ENCODE peak calls at places on chromosome 16, in five cellular contexts. B is body of pancreas, O is breast epithelium, Z is right lobe of liver, M is K562. H is an unnamed sample.

GRCh38 chr16:61611847-61612491 is 424.3 kb downstream of the CDH8 start:
- DNase-seq in B (no peak), O (no peak), Z (no peak), M (no peak), H (no peak)

GRCh38 chr16:80512460-80512859 is 28.3 kb upstream of the DYNLRB2 start:
- DNase-seq in B (no peak), O (no peak), Z (no peak), M (no peak), H (no peak)

GRCh38 chr16:14132696-14133048 is 61.6 kb downstream of the MRTFB start:
- DNase-seq in B (no peak), O (no peak), Z (no peak), M (no peak), H (no peak)

GRCh38 chr16:70253291-70254094 is 1.8 kb upstream of the EXOSC6 start:
- DNase-seq in B (peak), O (no peak), Z (no peak), M (peak), H (no peak)

GRCh38 chr16:66635406-66635805 is 30.9 kb downstream of the CMTM3 start:
- DNase-seq in B (no peak), O (no peak), Z (no peak), M (no peak), H (no peak)

GRCh38 chr16:35102780-35103403 is 1643.5 kb downstream of the TP53TG3F start:
- DNase-seq in B (no peak), O (no peak), Z (no peak), M (peak), H (no peak)

GRCh38 chr16:23453338-23454052 is 506 bp upstream of the COG7 start:
- DNase-seq in B (no peak), O (no peak), Z (no peak), M (no peak), H (no peak)

GRCh38 chr16:24013733-24014645 is 178.2 kb downstream of the PRKCB start:
- DNase-seq in B (no peak), O (no peak), Z (no peak), M (no peak), H (peak)

GRCh38 chr16:35431829-35432663 is 1972.6 kb downstream of the TP53TG3F start:
- DNase-seq in B (peak), O (no peak), Z (no peak), M (peak), H (no peak)

GRCh38 chr16:9077001-9077809 is 14.2 kb upstream of the HAPSTR1 start:
- DNase-seq in B (no peak), O (no peak), Z (no peak), M (no peak), H (no peak)

GRCh38 chr16:75256871-75257343 is 5.5 kb upstream of the BCAR1 start:
- DNase-seq in B (no peak), O (no peak), Z (no peak), M (no peak), H (no peak)

GRCh38 chr16:53100131-53100748 is 45.4 kb downstream of the CHD9 start:
- DNase-seq in B (no peak), O (no peak), Z (no peak), M (no peak), H (no peak)

GRCh38 chr16:81035975-81036750 is 521 bp downstream of the ATMIN start:
- DNase-seq in B (peak), O (no peak), Z (peak), M (peak), H (peak)

DNA sequence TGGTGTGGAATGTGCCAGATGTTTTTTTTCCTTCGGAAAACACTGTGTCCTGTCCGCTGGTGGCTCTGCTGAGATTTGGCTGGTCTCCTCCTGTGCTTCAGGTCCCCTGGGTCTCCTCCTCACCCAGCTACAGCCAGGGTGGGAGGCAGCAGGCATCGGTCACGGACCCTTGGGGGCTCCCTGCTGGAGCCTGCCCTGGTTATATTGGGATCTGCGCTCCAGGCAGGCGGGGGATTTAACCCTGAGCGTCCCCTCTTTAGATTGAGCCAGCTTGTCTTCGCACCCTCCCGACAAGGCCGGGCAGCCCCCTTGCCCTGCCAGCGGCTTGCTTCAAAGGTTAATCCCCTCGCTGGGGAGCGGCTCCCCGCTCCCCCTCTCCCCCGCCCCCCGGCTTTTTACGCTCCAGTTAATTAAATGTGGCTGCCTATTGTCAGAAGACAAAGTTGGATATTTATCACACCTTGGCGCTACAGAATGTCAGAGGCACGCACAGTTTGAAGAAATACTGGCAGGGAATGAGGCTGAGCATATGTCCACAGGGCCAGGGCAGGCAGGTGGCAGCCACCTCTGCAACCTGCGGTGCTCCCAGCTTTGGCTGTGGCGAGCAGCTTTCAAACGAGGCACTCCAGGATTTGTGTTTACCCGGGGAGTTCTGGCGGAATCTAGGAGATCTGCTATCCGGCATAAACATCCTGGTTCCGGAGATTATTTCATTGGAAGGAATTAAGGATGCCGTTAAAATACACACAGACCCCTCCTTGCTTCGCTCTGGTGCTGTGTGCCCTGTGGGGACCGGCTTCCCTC is 38.2 kb upstream of the GSE1 start:
- DNase-seq in B (peak), O (no peak), Z (no peak), M (no peak), H (no peak)
- TF ChIP-seq POLR2A in B (no peak), O (no peak), Z (no peak), M (no peak), H (no peak)

DNA sequence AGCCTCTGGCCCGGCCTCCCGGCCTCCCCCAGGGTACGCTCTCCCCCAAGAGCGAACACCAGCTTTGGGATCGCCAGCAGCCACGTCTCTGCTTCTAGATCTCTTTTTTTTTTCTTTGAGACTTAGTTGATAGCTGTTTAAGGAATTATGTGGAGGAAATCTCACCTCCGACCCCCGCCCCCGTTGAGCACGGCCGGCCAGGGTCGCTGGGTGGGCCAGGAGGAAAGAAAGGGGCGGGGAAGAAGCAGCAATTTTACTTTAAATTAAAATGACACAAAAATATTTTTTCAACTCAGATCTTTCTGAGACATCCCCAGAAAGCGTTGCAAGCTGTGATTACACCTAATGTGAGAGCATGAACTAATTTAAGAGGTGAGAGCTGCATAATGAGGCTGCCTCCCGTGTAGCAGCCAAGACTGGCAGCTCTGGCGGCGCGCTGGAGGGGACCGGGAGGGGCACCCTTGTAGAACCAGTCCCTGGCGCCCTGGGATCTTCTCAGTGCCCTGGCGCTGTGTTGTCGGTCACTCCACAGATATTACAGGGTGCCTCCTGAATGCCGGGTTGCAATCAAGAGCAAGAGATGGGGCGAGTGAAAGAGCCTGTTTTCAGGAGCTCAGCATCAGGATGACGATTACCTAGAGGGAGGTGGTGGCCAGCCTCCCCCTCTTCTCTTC is 1.9 kb upstream of the CBLN1 start:
- DNase-seq in B (no peak), O (no peak), Z (no peak), M (no peak), H (no peak)
- H3K4me3 ChIP-seq in B (no peak), O (no peak), Z (peak), M (no peak), H (no peak)

GRCh38 chr16:1408171-1408837 is 6.2 kb downstream of the UNKL start:
- DNase-seq in B (peak), O (peak), Z (peak), M (peak), H (peak)
- TF ChIP-seq POLR2A in B (no peak), O (no peak), Z (no peak), M (no peak), H (no peak)

GRCh38 chr16:56669005-56669839 is at the start of gene MT1H:
- DNase-seq in B (peak), O (no peak), Z (peak), M (no peak), H (no peak)

GRCh38 chr16:56670640-56670934 is 973 bp downstream of the MT1H start:
- DNase-seq in B (no peak), O (no peak), Z (no peak), M (no peak), H (no peak)

GRCh38 chr16:56671706-56672105 is 2.1 kb downstream of the MT1H start:
- DNase-seq in B (no peak), O (no peak), Z (no peak), M (no peak), H (no peak)

GRCh38 chr16:56667581-56668571 is at the start of gene MT1G:
- DNase-seq in B (peak), O (no peak), Z (peak), M (no peak), H (no peak)

DNA sequence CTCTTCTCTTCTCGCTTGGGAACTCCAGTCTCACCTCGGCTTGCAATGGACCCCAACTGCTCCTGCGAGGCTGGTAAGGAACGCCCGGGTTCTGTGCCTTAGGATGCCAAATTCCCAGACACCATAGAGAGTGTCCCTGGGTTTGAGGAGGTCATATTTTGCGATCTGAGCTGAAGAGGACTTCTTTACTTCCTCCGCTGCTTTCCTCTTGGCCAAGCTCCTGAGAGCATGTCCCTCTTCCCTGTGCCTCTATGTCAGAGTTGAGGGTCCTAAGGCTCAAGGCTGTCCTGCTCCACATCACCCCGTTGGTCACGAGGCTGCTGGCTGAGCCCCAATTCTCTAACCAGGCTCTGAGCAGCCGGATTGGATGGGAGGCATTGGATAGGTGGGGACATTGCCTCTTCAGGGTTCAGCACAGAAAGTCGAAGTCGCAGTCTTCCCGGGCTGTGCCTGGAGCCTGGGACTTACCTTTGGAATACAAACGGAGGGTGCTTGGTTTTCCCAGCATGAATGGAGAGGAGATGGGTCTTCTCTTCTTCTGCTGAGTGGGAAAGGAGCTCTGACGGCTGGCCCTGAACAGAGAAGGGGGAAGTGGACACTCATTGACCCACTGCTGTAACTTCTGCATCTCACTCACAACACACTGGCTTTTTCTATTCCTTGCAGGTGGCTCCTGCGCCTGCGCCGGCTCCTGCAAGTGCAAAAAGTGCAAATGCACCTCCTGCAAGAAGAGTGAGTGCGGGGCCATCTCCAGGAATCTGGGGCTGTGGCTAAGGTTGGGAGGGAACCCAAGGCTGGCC is 426 bp downstream of the MT1H start:
- DNase-seq in B (no peak), O (no peak), Z (peak), M (no peak), H (no peak)
- H3K4me3 ChIP-seq in B (no peak), O (no peak), Z (peak), M (no peak), H (no peak)

H was measured in spleen.